ENCODE peak calls at places on chromosomes 2 and 18, in seven cellular contexts. Q, F, O, A, N, M and W are unnamed samples.
A peak's percentile ranks its signal among the peaks of the same experiment; 100 is the strongest.

GRCh38 chr2:96493072-96493471 is 12.1 kb downstream of the NEURL3 start:
- DNase-seq in Q (no peak), F (no peak), O (no peak), A (peak; percentile 65), N (no peak), M (peak; percentile 70), W (peak; percentile 99)

GRCh38 chr2:37881397-37881796 is 43.7 kb upstream of the RMDN2 start:
- DNase-seq in Q (no peak), F (no peak), O (no peak), A (no peak), N (no peak), M (peak; percentile 61), W (no peak)

GRCh38 chr18:24868760-24869237 is 408.4 kb downstream of the HRH4 start:
- DNase-seq in Q (peak; percentile 90), F (peak; percentile 85), O (no peak), A (no peak), N (no peak), M (peak; percentile 20), W (peak; percentile 47)

GRCh38 chr2:43840961-43841360 is 2.2 kb downstream of the ABCG8 start:
- DNase-seq in Q (no peak), F (no peak), O (no peak), A (no peak), N (peak; percentile 37), M (no peak), W (no peak)

GRCh38 chr2:84971799-84972790 is 1.1 kb downstream of the KCMF1 start:
- DNase-seq in Q (peak; percentile 44), F (peak; percentile 42), O (no peak), A (no peak), N (peak; percentile 69), M (peak; percentile 55), W (peak; percentile 59)

GRCh38 chr2:132849118-132849517 is 179.1 kb upstream of the LYPD1 start:
- DNase-seq in Q (no peak), F (peak; percentile 81), O (no peak), A (no peak), N (no peak), M (no peak), W (no peak)

GRCh38 chr2:215680605-215681598 is 245.0 kb upstream of the FN1 start:
- DNase-seq in Q (peak; percentile 93), F (peak; percentile 87), O (no peak), A (no peak), N (no peak), M (no peak), W (no peak)

GRCh38 chr2:9235388-9236344 is 29.1 kb downstream of the ASAP2 start:
- DNase-seq in Q (peak; percentile 91), F (peak; percentile 74), O (no peak), A (peak; percentile 15), N (no peak), M (peak; percentile 17), W (no peak)

GRCh38 chr2:68925298-68925885 is 27.3 kb downstream of the GKN2 start:
- DNase-seq in Q (peak; percentile 66), F (peak; percentile 64), O (peak; percentile 45), A (peak; percentile 46), N (no peak), M (peak; percentile 76), W (peak; percentile 62)

GRCh38 chr18:13811993-13812392 is 12.0 kb upstream of the MC5R start:
- DNase-seq in Q (no peak), F (no peak), O (no peak), A (peak; percentile 49), N (no peak), M (no peak), W (peak; percentile 58)

GRCh38 chr2:217906787-217907186 is 96.0 kb downstream of the TNS1 start:
- DNase-seq in Q (no peak), F (no peak), O (no peak), A (no peak), N (no peak), M (peak; percentile 10), W (no peak)

DNA sequence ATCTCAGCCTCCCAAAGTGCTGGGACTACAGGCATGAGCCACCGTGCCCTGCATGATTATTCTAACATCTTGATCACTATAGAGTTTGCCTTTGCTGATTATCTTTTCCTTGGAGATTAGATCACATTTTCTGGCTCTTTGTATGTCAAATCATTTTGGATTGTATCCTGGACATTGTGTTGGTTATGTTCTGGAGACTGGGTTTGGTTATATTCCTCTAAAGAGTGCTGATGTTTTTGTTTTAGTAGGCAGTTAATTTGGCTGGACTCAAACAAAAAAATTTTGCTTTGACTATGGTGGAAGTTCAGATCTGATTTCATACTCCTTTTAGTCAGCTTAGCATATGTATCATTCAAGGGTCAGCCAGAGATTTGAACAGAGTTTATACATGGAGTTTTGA is 26.4 kb downstream of the ETAA1 start:
- DNase-seq in Q (no peak), F (no peak), O (no peak), A (no peak), N (no peak), M (no peak), W (no peak)
- H3K79me1 ChIP-seq in Q (no peaks in the 10 kb centered on the region), F (no peaks in the 10 kb centered on the region), O (no peaks in the 10 kb centered on the region), A (no peaks in the 10 kb centered on the region), N (no peaks in the 10 kb centered on the region), M (no peaks in the 10 kb centered on the region), W (no peaks in the 10 kb centered on the region)

GRCh38 chr18:45760443-45761036 is 36.6 kb downstream of the SLC14A1 start:
- DNase-seq in Q (no peak), F (peak; percentile 38), O (no peak), A (no peak), N (peak; percentile 63), M (no peak), W (peak; percentile 65)

GRCh38 chr18:45755936-45756335 is 32.0 kb downstream of the SLC14A1 start:
- DNase-seq in Q (peak; percentile 24), F (peak; percentile 79), O (no peak), A (no peak), N (no peak), M (no peak), W (no peak)

GRCh38 chr18:45753251-45753650 is 29.3 kb downstream of the SLC14A1 start:
- DNase-seq in Q (peak; percentile 14), F (peak; percentile 44), O (no peak), A (no peak), N (no peak), M (peak; percentile 29), W (no peak)

GRCh38 chr18:45752681-45753080 is 28.7 kb downstream of the SLC14A1 start:
- DNase-seq in Q (no peak), F (no peak), O (no peak), A (no peak), N (no peak), M (peak; percentile 47), W (no peak)

DNA sequence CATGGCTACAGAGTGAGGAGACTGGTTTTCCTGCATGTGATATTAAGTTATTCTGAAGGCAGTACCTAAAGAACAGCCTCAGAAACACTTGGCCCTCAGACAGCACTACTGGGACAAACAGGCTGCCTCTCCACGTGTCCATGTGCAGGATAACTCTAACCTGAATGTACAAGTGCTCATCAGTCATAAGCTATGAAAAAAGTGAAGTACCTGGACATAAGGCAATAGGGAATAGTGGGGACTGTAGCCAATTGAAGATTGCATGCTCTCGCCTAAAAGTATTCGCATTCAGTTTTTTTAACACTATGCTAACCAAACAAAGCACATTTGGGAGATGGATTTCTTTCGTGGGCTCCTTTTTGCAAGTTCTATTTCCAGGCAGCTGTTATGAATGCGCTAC is 33.0 kb downstream of the SLC14A1 start:
- DNase-seq in Q (no peak), F (no peak), O (no peak), A (no peak), N (no peak), M (no peak), W (no peak)
- H3K4me1 ChIP-seq in Q (peaks cover 6% of the 10 kb centered on the region), F (peaks cover 16% of the 10 kb centered on the region), O (peaks cover 9% of the 10 kb centered on the region), A (peaks cover 17% of the 10 kb centered on the region), N (peaks cover 25% of the 10 kb centered on the region), M (peaks cover 2% of the 10 kb centered on the region), W (peaks cover 9% of the 10 kb centered on the region)

GRCh38 chr2:33241072-33241471 is 235.4 kb upstream of the RASGRP3 start:
- DNase-seq in Q (no peak), F (no peak), O (no peak), A (no peak), N (no peak), M (no peak), W (no peak)
- H3K4ac ChIP-seq in Q (no peak overlapping the region), F (peak overlapping the region; percentile 42), O (no peak overlapping the region), A (no peak overlapping the region), N (no peak overlapping the region), M (no peak overlapping the region), W (no peak overlapping the region)

GRCh38 chr2:180975585-180975984 is 4.8 kb upstream of the UBE2E3 start:
- DNase-seq in Q (no peak), F (no peak), O (no peak), A (no peak), N (no peak), M (no peak), W (no peak)
- H3K79me1 ChIP-seq in Q (no peaks in the 10 kb centered on the region), F (no peaks in the 10 kb centered on the region), O (no peaks in the 10 kb centered on the region), A (no peaks in the 10 kb centered on the region), N (no peaks in the 10 kb centered on the region), M (peaks cover 15% of the 10 kb centered on the region), W (no peaks in the 10 kb centered on the region)

GRCh38 chr2:160224060-160224459 is 24.0 kb upstream of the ITGB6 start:
- DNase-seq in Q (peak; percentile 97), F (peak; percentile 98), O (no peak), A (no peak), N (no peak), M (peak; percentile 94), W (peak; percentile 54)

GRCh38 chr2:160221391-160222276 is 21.6 kb upstream of the ITGB6 start:
- DNase-seq in Q (peak; percentile 70), F (peak; percentile 64), O (no peak), A (no peak), N (no peak), M (peak; percentile 84), W (no peak)

GRCh38 chr2:160223560-160223959 is 23.5 kb upstream of the ITGB6 start:
- DNase-seq in Q (no peak), F (no peak), O (no peak), A (no peak), N (no peak), M (peak; percentile 82), W (peak; percentile 40)

GRCh38 chr2:160224507-160224906 is 24.4 kb upstream of the ITGB6 start:
- DNase-seq in Q (no peak), F (no peak), O (no peak), A (no peak), N (no peak), M (no peak), W (no peak)

GRCh38 chr2:160222546-160223281 is 22.6 kb upstream of the ITGB6 start:
- DNase-seq in Q (no peak), F (no peak), O (no peak), A (no peak), N (no peak), M (peak; percentile 40), W (no peak)
- H3K4me1 ChIP-seq in Q (peaks cover 38% of the 10 kb centered on the region), F (peaks cover 36% of the 10 kb centered on the region), O (peaks cover 7% of the 10 kb centered on the region), A (peaks cover 7% of the 10 kb centered on the region), N (peaks cover 5% of the 10 kb centered on the region), M (peaks cover 47% of the 10 kb centered on the region), W (peaks cover 5% of the 10 kb centered on the region)

GRCh38 chr18:40789286-40789685 is 1165.7 kb upstream of the PIK3C3 start:
- DNase-seq in Q (no peak), F (no peak), O (no peak), A (no peak), N (no peak), M (peak; percentile 10), W (no peak)
- H3K4ac ChIP-seq in Q (no peak overlapping the region), F (no peak overlapping the region), O (no peak overlapping the region), A (no peak overlapping the region), N (no peak overlapping the region), M (no peak overlapping the region), W (no peak overlapping the region)

GRCh38 chr2:182784058-182784706 is 68.1 kb downstream of the DNAJC10 start:
- DNase-seq in Q (no peak), F (no peak), O (no peak), A (no peak), N (no peak), M (no peak), W (no peak)

GRCh38 chr2:182779323-182779722 is 63.3 kb downstream of the DNAJC10 start:
- DNase-seq in Q (no peak), F (no peak), O (no peak), A (no peak), N (no peak), M (no peak), W (no peak)

GRCh38 chr2:182784777-182785176 is 68.7 kb downstream of the DNAJC10 start:
- DNase-seq in Q (peak; percentile 60), F (peak; percentile 60), O (peak; percentile 33), A (no peak), N (no peak), M (peak; percentile 72), W (peak; percentile 74)
- H3K79me1 ChIP-seq in Q (no peaks in the 10 kb centered on the region), F (no peaks in the 10 kb centered on the region), O (no peaks in the 10 kb centered on the region), A (no peaks in the 10 kb centered on the region), N (no peaks in the 10 kb centered on the region), M (no peaks in the 10 kb centered on the region), W (no peaks in the 10 kb centered on the region)